ENCODE peak calls at places on chromosomes 3 and 15, in nine cellular contexts. One of them, this sample, is unnamed.

GRCh38 chr15:70483513-70483912 is 279.8 kb downstream of the UACA start:
- DNase-seq in WERI-Rb-1: peak
- DNase-seq in HFFc6: no peak
- DNase-seq in A549: no peak
- DNase-seq in cardiac fibroblast: no peak
- DNase-seq in astrocyte of the spinal cord: no peak
- DNase-seq in GM13977: no peak
- DNase-seq in esophagus squamous epithelium: no peak
- DNase-seq in uterus: no peak
- DNase-seq in this sample: no peak

GRCh38 chr3:156675744-156676466 is 1.5 kb downstream of the TIPARP start:
- DNase-seq in WERI-Rb-1: no peak
- DNase-seq in HFFc6: peak
- DNase-seq in A549: peak
- DNase-seq in cardiac fibroblast: peak
- DNase-seq in astrocyte of the spinal cord: peak
- DNase-seq in GM13977: peak
- DNase-seq in esophagus squamous epithelium: no peak
- DNase-seq in uterus: peak
- DNase-seq in this sample: peak

GRCh38 chr3:127698264-127699097 is 25.7 kb downstream of the ABTB1 start:
- DNase-seq in WERI-Rb-1: no peak
- DNase-seq in HFFc6: no peak
- DNase-seq in A549: no peak
- DNase-seq in cardiac fibroblast: no peak
- DNase-seq in astrocyte of the spinal cord: peak
- DNase-seq in GM13977: no peak
- DNase-seq in esophagus squamous epithelium: no peak
- DNase-seq in uterus: no peak
- DNase-seq in this sample: no peak

GRCh38 chr3:4524423-4524769 is 31.2 kb downstream of the ITPR1 start:
- DNase-seq in WERI-Rb-1: no peak
- DNase-seq in HFFc6: no peak
- DNase-seq in A549: no peak
- DNase-seq in cardiac fibroblast: peak
- DNase-seq in astrocyte of the spinal cord: no peak
- DNase-seq in GM13977: no peak
- DNase-seq in esophagus squamous epithelium: no peak
- DNase-seq in uterus: no peak
- DNase-seq in this sample: no peak

GRCh38 chr15:94383706-94384105 is 152.3 kb downstream of the MCTP2 start:
- DNase-seq in WERI-Rb-1: no peak
- DNase-seq in HFFc6: no peak
- DNase-seq in A549: no peak
- DNase-seq in cardiac fibroblast: peak
- DNase-seq in astrocyte of the spinal cord: no peak
- DNase-seq in GM13977: no peak
- DNase-seq in esophagus squamous epithelium: no peak
- DNase-seq in uterus: no peak
- DNase-seq in this sample: no peak

GRCh38 chr15:26051771-26052685 is 188.9 kb upstream of the ATP10A start:
- DNase-seq in WERI-Rb-1: peak
- DNase-seq in HFFc6: peak
- DNase-seq in A549: no peak
- DNase-seq in cardiac fibroblast: peak
- DNase-seq in astrocyte of the spinal cord: no peak
- DNase-seq in GM13977: no peak
- DNase-seq in esophagus squamous epithelium: no peak
- DNase-seq in uterus: peak
- DNase-seq in this sample: no peak

GRCh38 chr3:150414989-150415388 is 6.9 kb downstream of the TSC22D2 start:
- DNase-seq in WERI-Rb-1: no peak
- DNase-seq in HFFc6: peak
- DNase-seq in A549: no peak
- DNase-seq in cardiac fibroblast: peak
- DNase-seq in astrocyte of the spinal cord: no peak
- DNase-seq in GM13977: no peak
- DNase-seq in esophagus squamous epithelium: no peak
- DNase-seq in uterus: no peak
- DNase-seq in this sample: no peak

GRCh38 chr15:63497642-63498100 is 6.7 kb upstream of the USP3 start:
- DNase-seq in WERI-Rb-1: no peak
- DNase-seq in HFFc6: no peak
- DNase-seq in A549: no peak
- DNase-seq in cardiac fibroblast: no peak
- DNase-seq in astrocyte of the spinal cord: no peak
- DNase-seq in GM13977: no peak
- DNase-seq in esophagus squamous epithelium: no peak
- DNase-seq in uterus: no peak
- DNase-seq in this sample: peak

GRCh38 chr3:187276397-187277128 is 15.0 kb downstream of the MASP1 start:
- DNase-seq in WERI-Rb-1: no peak
- DNase-seq in HFFc6: no peak
- DNase-seq in A549: no peak
- DNase-seq in cardiac fibroblast: no peak
- DNase-seq in astrocyte of the spinal cord: no peak
- DNase-seq in GM13977: no peak
- DNase-seq in esophagus squamous epithelium: no peak
- DNase-seq in uterus: no peak
- DNase-seq in this sample: no peak

GRCh38 chr3:54783611-54784010 is 144.2 kb downstream of the LRTM1 start:
- DNase-seq in WERI-Rb-1: no peak
- DNase-seq in HFFc6: peak
- DNase-seq in A549: no peak
- DNase-seq in cardiac fibroblast: no peak
- DNase-seq in astrocyte of the spinal cord: peak
- DNase-seq in GM13977: no peak
- DNase-seq in esophagus squamous epithelium: no peak
- DNase-seq in uterus: no peak
- DNase-seq in this sample: no peak

GRCh38 chr15:75776075-75776443 is 63.4 kb upstream of the CSPG4 start:
- DNase-seq in WERI-Rb-1: no peak
- DNase-seq in HFFc6: peak
- DNase-seq in A549: no peak
- DNase-seq in cardiac fibroblast: peak
- DNase-seq in astrocyte of the spinal cord: peak
- DNase-seq in GM13977: no peak
- DNase-seq in esophagus squamous epithelium: no peak
- DNase-seq in uterus: no peak
- DNase-seq in this sample: peak

GRCh38 chr15:69903476-69904295 is 194.0 kb downstream of the TLE3 start:
- DNase-seq in WERI-Rb-1: no peak
- DNase-seq in HFFc6: peak
- DNase-seq in A549: no peak
- DNase-seq in cardiac fibroblast: peak
- DNase-seq in astrocyte of the spinal cord: no peak
- DNase-seq in GM13977: no peak
- DNase-seq in esophagus squamous epithelium: no peak
- DNase-seq in uterus: no peak
- DNase-seq in this sample: no peak

GRCh38 chr15:101060576-101061551 is 141.7 kb downstream of the LRRK1 start:
- DNase-seq in WERI-Rb-1: no peak
- DNase-seq in HFFc6: no peak
- DNase-seq in A549: no peak
- DNase-seq in cardiac fibroblast: no peak
- DNase-seq in astrocyte of the spinal cord: no peak
- DNase-seq in GM13977: no peak
- DNase-seq in esophagus squamous epithelium: no peak
- DNase-seq in uterus: no peak
- DNase-seq in this sample: no peak

GRCh38 chr3:101077361-101078011 is 84.3 kb upstream of the ABI3BP start:
- DNase-seq in WERI-Rb-1: no peak
- DNase-seq in HFFc6: peak
- DNase-seq in A549: peak
- DNase-seq in cardiac fibroblast: peak
- DNase-seq in astrocyte of the spinal cord: peak
- DNase-seq in GM13977: no peak
- DNase-seq in esophagus squamous epithelium: no peak
- DNase-seq in uterus: no peak
- DNase-seq in this sample: no peak

GRCh38 chr3:195892355-195893120 is 15.8 kb downstream of the TNK2 start:
- DNase-seq in WERI-Rb-1: no peak
- DNase-seq in HFFc6: peak
- DNase-seq in A549: no peak
- DNase-seq in cardiac fibroblast: peak
- DNase-seq in astrocyte of the spinal cord: peak
- DNase-seq in GM13977: no peak
- DNase-seq in esophagus squamous epithelium: no peak
- DNase-seq in uterus: peak
- DNase-seq in this sample: no peak

GRCh38 chr15:63094495-63094931 is 27.1 kb upstream of the LACTB start:
- DNase-seq in WERI-Rb-1: no peak
- DNase-seq in HFFc6: peak
- DNase-seq in A549: no peak
- DNase-seq in cardiac fibroblast: peak
- DNase-seq in astrocyte of the spinal cord: peak
- DNase-seq in GM13977: no peak
- DNase-seq in esophagus squamous epithelium: no peak
- DNase-seq in uterus: no peak
- DNase-seq in this sample: no peak

GRCh38 chr15:56919708-56920637 is 1.5 kb downstream of the TCF12 start:
- DNase-seq in WERI-Rb-1: peak
- DNase-seq in HFFc6: no peak
- DNase-seq in A549: peak
- DNase-seq in cardiac fibroblast: peak
- DNase-seq in astrocyte of the spinal cord: peak
- DNase-seq in GM13977: peak
- DNase-seq in esophagus squamous epithelium: no peak
- DNase-seq in uterus: peak
- DNase-seq in this sample: peak

GRCh38 chr3:52250122-52250521 is 4.6 kb downstream of the PPM1M start:
- DNase-seq in WERI-Rb-1: no peak
- DNase-seq in HFFc6: no peak
- DNase-seq in A549: no peak
- DNase-seq in cardiac fibroblast: no peak
- DNase-seq in astrocyte of the spinal cord: no peak
- DNase-seq in GM13977: no peak
- DNase-seq in esophagus squamous epithelium: no peak
- DNase-seq in uterus: no peak
- DNase-seq in this sample: no peak

GRCh38 chr3:142574665-142575064 is 3.9 kb downstream of the ATR start:
- DNase-seq in WERI-Rb-1: no peak
- DNase-seq in HFFc6: no peak
- DNase-seq in A549: no peak
- DNase-seq in cardiac fibroblast: no peak
- DNase-seq in astrocyte of the spinal cord: no peak
- DNase-seq in GM13977: no peak
- DNase-seq in esophagus squamous epithelium: no peak
- DNase-seq in uterus: no peak
- DNase-seq in this sample: no peak

GRCh38 chr3:142577701-142578308 is 728 bp downstream of the ATR start:
- DNase-seq in WERI-Rb-1: no peak
- DNase-seq in HFFc6: peak
- DNase-seq in A549: no peak
- DNase-seq in cardiac fibroblast: peak
- DNase-seq in astrocyte of the spinal cord: peak
- DNase-seq in GM13977: no peak
- DNase-seq in esophagus squamous epithelium: no peak
- DNase-seq in uterus: no peak
- DNase-seq in this sample: no peak

GRCh38 chr3:142580061-142580423 is 1.5 kb upstream of the ATR start:
- DNase-seq in WERI-Rb-1: no peak
- DNase-seq in HFFc6: no peak
- DNase-seq in A549: no peak
- DNase-seq in cardiac fibroblast: no peak
- DNase-seq in astrocyte of the spinal cord: no peak
- DNase-seq in GM13977: no peak
- DNase-seq in esophagus squamous epithelium: no peak
- DNase-seq in uterus: no peak
- DNase-seq in this sample: no peak

GRCh38 chr3:142576792-142577191 is 1.7 kb downstream of the ATR start:
- DNase-seq in WERI-Rb-1: no peak
- DNase-seq in HFFc6: no peak
- DNase-seq in A549: no peak
- DNase-seq in cardiac fibroblast: no peak
- DNase-seq in astrocyte of the spinal cord: no peak
- DNase-seq in GM13977: no peak
- DNase-seq in esophagus squamous epithelium: no peak
- DNase-seq in uterus: no peak
- DNase-seq in this sample: no peak

GRCh38 chr3:142578309-142579223 is at the start of gene ATR:
- DNase-seq in WERI-Rb-1: peak
- DNase-seq in HFFc6: peak
- DNase-seq in A549: peak
- DNase-seq in cardiac fibroblast: peak
- DNase-seq in astrocyte of the spinal cord: peak
- DNase-seq in GM13977: peak
- DNase-seq in esophagus squamous epithelium: peak
- DNase-seq in uterus: peak
- DNase-seq in this sample: peak
- TF ChIP-seq CTCF in WERI-Rb-1: no peak
- TF ChIP-seq CTCF in HFFc6: peak
- TF ChIP-seq CTCF in A549: no peak
- TF ChIP-seq CTCF in cardiac fibroblast: no peak
- TF ChIP-seq CTCF in astrocyte of the spinal cord: no peak
- TF ChIP-seq CTCF in GM13977: no peak
- TF ChIP-seq CTCF in esophagus squamous epithelium: no peak
- TF ChIP-seq CTCF in uterus: peak
- TF ChIP-seq CTCF in this sample: no peak

GRCh38 chr15:46312133-46312740 is 677.4 kb downstream of the SQOR start:
- DNase-seq in WERI-Rb-1: peak
- DNase-seq in HFFc6: peak
- DNase-seq in A549: peak
- DNase-seq in cardiac fibroblast: peak
- DNase-seq in astrocyte of the spinal cord: peak
- DNase-seq in GM13977: peak
- DNase-seq in esophagus squamous epithelium: no peak
- DNase-seq in uterus: peak
- DNase-seq in this sample: peak
- TF ChIP-seq CTCF in WERI-Rb-1: peak
- TF ChIP-seq CTCF in HFFc6: peak
- TF ChIP-seq CTCF in A549: peak
- TF ChIP-seq CTCF in cardiac fibroblast: peak
- TF ChIP-seq CTCF in astrocyte of the spinal cord: peak
- TF ChIP-seq CTCF in GM13977: peak
- TF ChIP-seq CTCF in esophagus squamous epithelium: peak
- TF ChIP-seq CTCF in uterus: peak
- TF ChIP-seq CTCF in this sample: peak

DNA sequence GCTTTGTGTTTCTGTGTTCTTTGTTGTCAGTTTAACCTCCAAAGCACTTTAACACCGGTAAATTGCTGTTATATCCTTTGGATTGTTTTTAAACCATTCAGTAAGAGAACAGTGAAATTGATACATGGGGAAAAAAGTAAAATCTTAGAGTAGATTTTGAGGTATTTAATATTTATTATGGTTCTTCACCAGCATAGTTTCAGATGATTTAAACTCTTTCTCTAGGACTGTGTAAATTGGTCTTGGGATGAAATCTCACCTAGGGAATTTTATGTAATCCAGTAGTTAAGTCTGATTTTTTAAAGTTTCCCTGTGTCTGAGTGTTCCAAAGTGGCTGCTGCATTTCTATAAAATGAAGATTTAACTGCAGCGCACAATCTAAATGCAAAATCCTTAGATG is 102.9 kb upstream of the SKOR1 start:
- DNase-seq in WERI-Rb-1: no peak
- DNase-seq in HFFc6: no peak
- DNase-seq in A549: no peak
- DNase-seq in cardiac fibroblast: no peak
- DNase-seq in astrocyte of the spinal cord: no peak
- DNase-seq in GM13977: no peak
- DNase-seq in esophagus squamous epithelium: no peak
- DNase-seq in uterus: no peak
- DNase-seq in this sample: no peak
- TF ChIP-seq CTCF in WERI-Rb-1: no peak
- TF ChIP-seq CTCF in HFFc6: no peak
- TF ChIP-seq CTCF in A549: no peak
- TF ChIP-seq CTCF in cardiac fibroblast: no peak
- TF ChIP-seq CTCF in astrocyte of the spinal cord: no peak
- TF ChIP-seq CTCF in GM13977: no peak
- TF ChIP-seq CTCF in esophagus squamous epithelium: no peak
- TF ChIP-seq CTCF in uterus: no peak
- TF ChIP-seq CTCF in this sample: no peak

GRCh38 chr3:40588406-40588805 is 63.6 kb downstream of the ZNF621 start:
- DNase-seq in WERI-Rb-1: peak
- DNase-seq in HFFc6: no peak
- DNase-seq in A549: no peak
- DNase-seq in cardiac fibroblast: no peak
- DNase-seq in astrocyte of the spinal cord: no peak
- DNase-seq in GM13977: no peak
- DNase-seq in esophagus squamous epithelium: no peak
- DNase-seq in uterus: no peak
- DNase-seq in this sample: no peak
- TF ChIP-seq CTCF in WERI-Rb-1: peak
- TF ChIP-seq CTCF in HFFc6: no peak
- TF ChIP-seq CTCF in A549: no peak
- TF ChIP-seq CTCF in cardiac fibroblast: no peak
- TF ChIP-seq CTCF in astrocyte of the spinal cord: no peak
- TF ChIP-seq CTCF in GM13977: peak
- TF ChIP-seq CTCF in esophagus squamous epithelium: peak
- TF ChIP-seq CTCF in uterus: no peak
- TF ChIP-seq CTCF in this sample: no peak

This sample was measured in activated CD8-positive, alpha-beta T cell treated with anti-CD3 and anti-CD28 coated beads for 36 hours.